ENCODE peak calls at places on chromosomes 16 and 17, in eight cellular contexts. N, Q, S, E, X, C, D and J are unnamed samples.

GRCh38 chr17:2212328-2212981 is 91.1 kb downstream of the SMG6 start:
- DNase-seq in N (no peak), Q (no peak), S (no peak), E (no peak), X (no peak), C (no peak), D (no peak), J (no peak)

GRCh38 chr16:72787519-72788268 is 260.2 kb downstream of the ZFHX3 start:
- DNase-seq in N (no peak), Q (no peak), S (no peak), E (no peak), X (peak), C (peak), D (peak), J (peak)

GRCh38 chr17:81885869-81886548 is 5.4 kb downstream of the ALYREF start:
- DNase-seq in N (no peak), Q (no peak), S (no peak), E (no peak), X (no peak), C (no peak), D (no peak), J (peak)

GRCh38 chr16:56450275-56450889 is 750 bp downstream of the NUDT21 start:
- DNase-seq in N (no peak), Q (peak), S (no peak), E (no peak), X (peak), C (no peak), D (no peak), J (peak)

GRCh38 chr17:59650642-59651041 is 30.9 kb downstream of the CLTC start:
- DNase-seq in N (no peak), Q (no peak), S (no peak), E (no peak), X (no peak), C (no peak), D (no peak), J (no peak)

GRCh38 chr16:72284042-72284789 is 112.3 kb upstream of the PMFBP1 start:
- DNase-seq in N (no peak), Q (no peak), S (no peak), E (no peak), X (no peak), C (no peak), D (no peak), J (no peak)

GRCh38 chr17:2050246-2050866 is 4.5 kb upstream of the HIC1 start:
- DNase-seq in N (no peak), Q (peak), S (peak), E (peak), X (peak), C (peak), D (no peak), J (peak)

GRCh38 chr16:86913886-86914285 is 335.5 kb downstream of the FOXL1 start:
- DNase-seq in N (no peak), Q (no peak), S (no peak), E (no peak), X (no peak), C (no peak), D (no peak), J (no peak)

GRCh38 chr16:85390511-85391174 is 222.5 kb upstream of the GSE1 start:
- DNase-seq in N (peak), Q (peak), S (peak), E (peak), X (no peak), C (peak), D (no peak), J (peak)

GRCh38 chr17:48760411-48760810 is 31.9 kb upstream of the HOXB13 start:
- DNase-seq in N (no peak), Q (no peak), S (no peak), E (no peak), X (no peak), C (no peak), D (no peak), J (no peak)

GRCh38 chr17:33229499-33229898 is 63.6 kb downstream of the ASIC2 start:
- DNase-seq in N (no peak), Q (no peak), S (no peak), E (no peak), X (peak), C (no peak), D (no peak), J (no peak)

DNA sequence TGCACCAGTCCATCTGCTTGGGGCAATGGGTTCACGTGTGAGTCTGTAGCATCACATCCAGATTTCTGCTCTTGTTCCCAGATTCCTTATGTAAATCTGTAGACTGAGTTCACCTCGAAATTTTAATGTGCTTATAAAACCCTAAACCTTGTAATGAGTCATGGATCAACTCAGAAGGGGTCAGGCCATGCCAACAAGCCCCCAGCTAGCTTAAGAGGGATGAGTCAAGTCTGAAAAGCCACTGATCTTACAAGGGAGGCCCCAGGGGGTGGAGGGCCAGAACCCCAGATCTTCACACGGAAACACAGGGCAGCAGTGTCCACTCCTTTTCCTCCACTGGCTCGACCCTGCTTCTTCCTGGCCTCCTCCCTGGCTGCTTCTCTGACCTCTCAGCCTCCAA is 399.1 kb upstream of the CDH5 start:
- DNase-seq in N (no peak), Q (no peak), S (no peak), E (no peak), X (no peak), C (no peak), D (no peak), J (no peak)
- TF ChIP-seq MAX in N (no peak), Q (no peak), S (no peak), E (no peak), X (no peak), C (no peak), D (no peak), J (no peak)

DNA sequence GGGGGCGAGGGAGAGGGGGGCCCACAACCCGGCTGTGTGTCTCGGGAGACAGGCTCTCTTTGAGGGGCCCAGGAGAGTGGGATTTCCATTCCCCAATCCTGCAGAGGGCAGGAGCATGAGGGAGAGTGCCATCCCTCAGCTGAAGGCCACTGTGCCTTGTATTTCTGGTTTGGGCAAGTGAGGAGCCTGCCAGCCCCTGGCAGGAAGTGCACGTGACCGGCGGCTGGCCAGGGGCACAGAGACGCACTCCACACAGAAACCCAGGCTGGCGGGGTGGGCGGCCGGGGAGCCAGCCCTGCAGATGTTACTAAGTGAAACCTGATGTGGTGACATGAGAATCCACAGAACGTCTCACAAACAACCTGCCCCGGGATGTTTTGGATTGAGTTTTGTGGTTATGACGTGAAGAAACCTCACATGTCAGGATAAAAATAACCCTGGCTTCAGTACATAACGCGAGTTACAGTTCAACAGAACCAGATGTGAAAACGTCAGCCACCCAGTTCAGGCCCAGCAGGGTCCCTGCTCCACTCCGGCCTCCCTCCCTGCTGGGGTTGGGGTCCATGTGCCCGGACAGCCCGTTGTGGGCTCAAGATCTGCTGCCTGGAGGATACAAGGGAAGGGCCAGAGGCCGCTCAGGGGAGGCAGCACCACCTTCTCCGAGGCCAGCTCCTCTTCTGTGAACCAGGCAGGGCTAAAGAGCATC is 51.7 kb upstream of the MTSS2 start:
- DNase-seq in N (no peak), Q (no peak), S (no peak), E (no peak), X (no peak), C (no peak), D (peak), J (peak)
- TF ChIP-seq POLR2A in N (no peak), Q (no peak), S (no peak), E (no peak), X (no peak), C (no peak), D (peak), J (no peak)

GRCh38 chr16:67407788-67408452 is 8.4 kb downstream of the ZDHHC1 start:
- DNase-seq in N (no peak), Q (no peak), S (no peak), E (peak), X (no peak), C (no peak), D (no peak), J (no peak)
- TF ChIP-seq CTCF in N (peak), Q (no peak), S (peak), E (peak), X (peak), C (peak), D (no peak), J (peak)

GRCh38 chr16:57994361-57994760 is 6.1 kb downstream of the ZNF319 start:
- DNase-seq in N (no peak), Q (no peak), S (no peak), E (no peak), X (no peak), C (no peak), D (no peak), J (no peak)

GRCh38 chr16:57993897-57994296 is 6.6 kb downstream of the ZNF319 start:
- DNase-seq in N (no peak), Q (no peak), S (no peak), E (no peak), X (no peak), C (no peak), D (no peak), J (no peak)

GRCh38 chr16:57994778-57995177 is 5.7 kb downstream of the ZNF319 start:
- DNase-seq in N (peak), Q (peak), S (peak), E (peak), X (no peak), C (no peak), D (no peak), J (peak)

GRCh38 chr16:57992084-57992483 is 8.4 kb downstream of the ZNF319 start:
- DNase-seq in N (no peak), Q (no peak), S (no peak), E (no peak), X (no peak), C (no peak), D (no peak), J (no peak)

GRCh38 chr16:57993452-57993851 is 7.0 kb downstream of the ZNF319 start:
- DNase-seq in N (no peak), Q (no peak), S (no peak), E (no peak), X (no peak), C (no peak), D (no peak), J (no peak)
- TF ChIP-seq MAX in N (no peak), Q (no peak), S (no peak), E (no peak), X (no peak), C (no peak), D (no peak), J (no peak)

GRCh38 chr17:66444001-66444400 is 141.6 kb downstream of the PRKCA start:
- DNase-seq in N (peak), Q (no peak), S (no peak), E (no peak), X (no peak), C (no peak), D (no peak), J (no peak)
- TF ChIP-seq POLR2A in N (no peak), Q (no peak), S (no peak), E (no peak), X (no peak), C (no peak), D (no peak), J (no peak)